ENCODE peak calls at places on chromosomes 6 and 20, in seven cellular contexts. J, B, R, G, P, S and D are unnamed samples.
A peak's percentile ranks its signal among the peaks of the same experiment; 100 is the strongest.

GRCh38 chr20:25623225-25623735 is 534 bp downstream of the NANP start:
- DNase-seq in G (peak; percentile 58), S (no peak), J (peak; percentile 55), B (peak; percentile 39), P (peak; percentile 24), R (peak; percentile 28), D (peak; percentile 4)

GRCh38 chr6:62707156-62707555 is 421.1 kb upstream of the KHDRBS2 start:
- DNase-seq in J (no peak), S (no peak), G (no peak), B (no peak), R (no peak), P (no peak), D (no peak)

GRCh38 chr6:149864578-149865535 is 698 bp upstream of the LRP11 start:
- DNase-seq in P (peak; percentile 77), B (peak; percentile 41), J (peak; percentile 71), S (peak; percentile 9), G (peak; percentile 13), R (peak; percentile 79), D (peak; percentile 63)

GRCh38 chr20:10474606-10475184 is 39.6 kb downstream of the SLX4IP start:
- DNase-seq in J (no peak), S (no peak), R (no peak), B (no peak), P (no peak), G (no peak), D (no peak)

GRCh38 chr6:39424831-39425230 is 102.3 kb upstream of the KCNK16 start:
- DNase-seq in R (no peak), B (no peak), J (no peak), P (no peak), S (no peak), G (no peak), D (no peak)

GRCh38 chr6:107636486-107636885 is 146.6 kb downstream of the SOBP start:
- DNase-seq in J (no peak), G (no peak), P (no peak), R (no peak), S (no peak), B (no peak), D (no peak)

GRCh38 chr6:109877028-109877726 is 100.9 kb upstream of the GPR6 start:
- DNase-seq in J (no peak), R (no peak), G (no peak), P (no peak), S (no peak), B (no peak), D (no peak)

GRCh38 chr20:58408603-58409246 is 19.7 kb downstream of the VAPB start:
- DNase-seq in J (peak; percentile 48), P (no peak), S (no peak), R (no peak), B (no peak), G (no peak), D (no peak)

GRCh38 chr20:46135856-46136633 is 17.9 kb downstream of the CD40 start:
- DNase-seq in B (no peak), J (no peak), P (no peak), G (no peak), R (no peak), S (no peak), D (no peak)

GRCh38 chr6:166488081-166488685 is 98.3 kb downstream of the RAMACL start:
- DNase-seq in R (peak; percentile 43), B (peak; percentile 46), P (peak; percentile 39), G (peak; percentile 68), S (peak; percentile 40), J (peak; percentile 77), D (peak; percentile 61)

GRCh38 chr6:159838020-159838744 is 38.1 kb downstream of the PNLDC1 start:
- DNase-seq in B (no peak), J (no peak), P (no peak), G (no peak), R (no peak), S (no peak), D (no peak)

GRCh38 chr6:4313044-4313686 is 177.8 kb upstream of the ECI2 start:
- DNase-seq in B (no peak), S (no peak), R (peak; percentile 93), J (no peak), P (peak; percentile 92), G (no peak), D (no peak)

GRCh38 chr6:136035378-136036070 is 184.0 kb downstream of the PDE7B start:
- DNase-seq in S (no peak), J (no peak), P (peak; percentile 72), R (peak; percentile 47), G (no peak), B (no peak), D (no peak)

GRCh38 chr6:30480536-30481156 is 8.7 kb upstream of the HLA-E start:
- DNase-seq in P (no peak), R (no peak), B (no peak), J (no peak), G (peak; percentile 65), S (no peak), D (peak; percentile 71)

GRCh38 chr20:31819083-31819784 is at the start of gene MYLK2:
- DNase-seq in B (no peak), R (no peak), P (no peak), G (no peak), S (no peak), J (no peak), D (no peak)

GRCh38 chr6:14452567-14453527 is 335.3 kb downstream of the CD83 start:
- DNase-seq in S (no peak), G (peak; percentile 63), R (no peak), J (no peak), B (no peak), P (no peak), D (peak; percentile 98)

GRCh38 chr6:3316363-3316762 is 57.6 kb downstream of the PSMG4 start:
- DNase-seq in P (no peak), S (no peak), G (no peak), R (no peak), B (peak; percentile 11), J (no peak), D (no peak)

GRCh38 chr6:19312291-19312978 is 524.7 kb upstream of the ID4 start:
- DNase-seq in G (no peak), B (no peak), P (no peak), S (no peak), R (no peak), J (no peak), D (no peak)

GRCh38 chr6:168062346-168063289 is 16.4 kb downstream of the FRMD1 start:
- DNase-seq in P (no peak), G (no peak), S (no peak), R (no peak), J (no peak), B (no peak), D (no peak)

GRCh38 chr6:35703554-35703953 is 14.8 kb upstream of the FKBP5 start:
- DNase-seq in S (no peak), R (no peak), J (no peak), B (peak; percentile 18), P (no peak), G (no peak), D (no peak)

GRCh38 chr6:3538536-3538935 is 81.7 kb upstream of the SLC22A23 start:
- DNase-seq in S (no peak), P (no peak), G (no peak), J (no peak), R (no peak), B (no peak), D (no peak)

GRCh38 chr6:98842489-98843180 is 8.3 kb downstream of the POU3F2 start:
- DNase-seq in P (no peak), S (no peak), R (no peak), B (no peak), G (no peak), J (no peak), D (no peak)

GRCh38 chr6:130985115-130985514 is 77.9 kb downstream of the EPB41L2 start:
- DNase-seq in G (no peak), J (no peak), R (no peak), P (no peak), B (no peak), S (no peak), D (no peak)

GRCh38 chr6:149160943-149161342 is 156.6 kb upstream of the TAB2 start:
- DNase-seq in B (no peak), S (no peak), G (no peak), J (no peak), R (no peak), P (no peak), D (no peak)

GRCh38 chr6:13308332-13308731 is 20.0 kb downstream of the TBC1D7 start:
- DNase-seq in G (no peak), S (no peak), J (no peak), P (no peak), R (no peak), B (no peak), D (no peak)

GRCh38 chr6:44386364-44386928 is 1.1 kb upstream of the CDC5L start:
- DNase-seq in B (peak; percentile 83), G (no peak), J (no peak), R (no peak), P (no peak), S (no peak), D (no peak)

GRCh38 chr20:62590301-62591121 is 51.8 kb upstream of the SLCO4A1 start:
- DNase-seq in G (no peak), J (no peak), B (peak; percentile 79), P (peak; percentile 51), S (no peak), R (peak; percentile 59), D (no peak)

GRCh38 chr6:61711849-61712248 is 574.2 kb downstream of the KHDRBS2 start:
- DNase-seq in B (no peak), P (no peak), S (no peak), J (no peak), R (no peak), G (no peak), D (no peak)

GRCh38 chr6:144922120-144922722 is 637.1 kb downstream of the UTRN start:
- DNase-seq in P (peak; percentile 42), S (no peak), G (no peak), B (no peak), R (no peak), J (no peak), D (no peak)

GRCh38 chr6:111201155-111201554 is 113.9 kb downstream of the SLC16A10 start:
- DNase-seq in R (no peak), P (no peak), J (no peak), G (no peak), B (no peak), S (no peak), D (no peak)

GRCh38 chr6:57221191-57221935 is 744 bp downstream of the RAB23 start:
- DNase-seq in S (peak; percentile 14), P (peak; percentile 45), B (peak; percentile 44), G (peak; percentile 64), J (peak; percentile 68), R (peak; percentile 73), D (peak; percentile 40)

GRCh38 chr6:114000066-114000465 is 29.1 kb upstream of the HDAC2 start:
- DNase-seq in S (no peak), J (no peak), G (no peak), P (peak; percentile 82), B (no peak), R (peak; percentile 58), D (no peak)

GRCh38 chr20:4951299-4951698 is 50.0 kb downstream of the SLC23A2 start:
- DNase-seq in R (peak; percentile 88), J (no peak), P (peak; percentile 90), S (no peak), G (no peak), B (no peak), D (no peak)